ENCODE peak calls at places on chromosomes 7 and 10, in eight cellular contexts. Q is naive thymus-derived CD4-positive, alpha-beta T cell; K is tibial nerve; S is uterus; W is endodermal cell; L is GM23248; A is esophagus muscularis mucosa; U is right lobe of liver. Y is an unnamed sample.

GRCh38 chr7:2217206-2217605 is 15.5 kb downstream of the MAD1L1 start:
- DNase-seq in Q (no peak), K (no peak), S (no peak), W (no peak), L (no peak), A (no peak), U (no peak), Y (no peak)

GRCh38 chr10:29253096-29254029 is 35.5 kb upstream of the LYZL1 start:
- DNase-seq in Q (no peak), K (no peak), S (no peak), W (no peak), L (peak; percentile 18), A (no peak), U (no peak), Y (no peak)

GRCh38 chr7:48088559-48089414 is at the start of gene UPP1:
- DNase-seq in Q (peak; percentile 84), K (peak; percentile 91), S (peak; percentile 88), W (peak; percentile 98), L (peak; percentile 96), A (peak; percentile 98), U (peak; percentile 99), Y (peak; percentile 88)

GRCh38 chr7:36707465-36707864 is 16.8 kb downstream of the AOAH start:
- DNase-seq in Q (no peak), K (no peak), S (no peak), W (no peak), L (no peak), A (no peak), U (no peak), Y (no peak)

GRCh38 chr10:69684020-69684980 is 54.3 kb downstream of the FAM241B start:
- DNase-seq in Q (no peak), K (peak; percentile 16), S (peak; percentile 61), W (no peak), L (peak; percentile 45), A (no peak), U (peak; percentile 92), Y (no peak)

GRCh38 chr7:55252386-55252785 is 112.8 kb upstream of the LANCL2 start:
- DNase-seq in Q (no peak), K (no peak), S (no peak), W (no peak), L (peak; percentile 14), A (no peak), U (no peak), Y (no peak)

GRCh38 chr7:131943211-131943610 is 386.8 kb upstream of the PODXL start:
- DNase-seq in Q (no peak), K (no peak), S (no peak), W (peak; percentile 6), L (no peak), A (no peak), U (no peak), Y (no peak)

GRCh38 chr10:29861811-29862505 is 197.4 kb downstream of the JCAD start:
- DNase-seq in Q (no peak), K (no peak), S (no peak), W (no peak), L (peak; percentile 65), A (no peak), U (no peak), Y (no peak)

GRCh38 chr10:102397222-102398171 is 2.0 kb downstream of the NFKB2 start:
- DNase-seq in Q (no peak), K (no peak), S (no peak), W (no peak), L (no peak), A (no peak), U (no peak), Y (no peak)

GRCh38 chr7:125246706-125247105 is 317.1 kb upstream of the POT1 start:
- DNase-seq in Q (no peak), K (no peak), S (no peak), W (no peak), L (no peak), A (no peak), U (no peak), Y (no peak)

GRCh38 chr7:125241548-125241947 is 311.9 kb upstream of the POT1 start:
- DNase-seq in Q (no peak), K (no peak), S (no peak), W (no peak), L (no peak), A (no peak), U (no peak), Y (no peak)
- H3K4me3 ChIP-seq in Q (no peak overlapping the region), K (no peak overlapping the region), S (no peak overlapping the region), W (no peak overlapping the region), L (no peak overlapping the region), A (no peak overlapping the region), U (no peak overlapping the region), Y (no peak overlapping the region)

GRCh38 chr7:108890862-108891261 is 321.2 kb downstream of the DNAJB9 start:
- DNase-seq in Q (no peak), K (no peak), S (no peak), W (no peak), L (no peak), A (no peak), U (no peak), Y (no peak)
- H3K4me1 ChIP-seq in Q (no peaks in the 10 kb centered on the region), K (no peaks in the 10 kb centered on the region), S (no peaks in the 10 kb centered on the region), W (no peaks in the 10 kb centered on the region), L (no peaks in the 10 kb centered on the region), A (no peaks in the 10 kb centered on the region), U (no peaks in the 10 kb centered on the region), Y (no peaks in the 10 kb centered on the region)

GRCh38 chr10:131811239-131812011 is 89.4 kb upstream of the PPP2R2D start:
- DNase-seq in Q (no peak), K (no peak), S (no peak), W (no peak), L (no peak), A (no peak), U (no peak), Y (no peak)
- H3K27me3 ChIP-seq in Q (no peaks in the 10 kb centered on the region), K (no peaks in the 10 kb centered on the region), S (no peaks in the 10 kb centered on the region), W (no peaks in the 10 kb centered on the region), L (no peaks in the 10 kb centered on the region), A (no peaks in the 10 kb centered on the region), U (no peaks in the 10 kb centered on the region), Y (peaks cover 2% of the 10 kb centered on the region)

GRCh38 chr7:146262527-146262926 is 145.9 kb downstream of the CNTNAP2 start:
- DNase-seq in Q (no peak), K (no peak), S (no peak), W (no peak), L (no peak), A (no peak), U (no peak), Y (no peak)
- H3K4me3 ChIP-seq in Q (no peak overlapping the region), K (no peak overlapping the region), S (no peak overlapping the region), W (no peak overlapping the region), L (no peak overlapping the region), A (no peak overlapping the region), U (no peak overlapping the region), Y (no peak overlapping the region)

GRCh38 chr10:119495061-119495505 is 47.4 kb downstream of the RGS10 start:
- DNase-seq in Q (no peak), K (no peak), S (no peak), W (no peak), L (peak; percentile 20), A (no peak), U (no peak), Y (no peak)

GRCh38 chr10:119497243-119497642 is 45.3 kb downstream of the RGS10 start:
- DNase-seq in Q (no peak), K (no peak), S (no peak), W (no peak), L (no peak), A (no peak), U (no peak), Y (no peak)

GRCh38 chr10:119496282-119496681 is 46.2 kb downstream of the RGS10 start:
- DNase-seq in Q (no peak), K (no peak), S (no peak), W (no peak), L (no peak), A (no peak), U (no peak), Y (no peak)

GRCh38 chr10:119494224-119495060 is 48.1 kb downstream of the RGS10 start:
- DNase-seq in Q (no peak), K (no peak), S (no peak), W (no peak), L (peak; percentile 55), A (no peak), U (no peak), Y (no peak)

GRCh38 chr10:119495545-119495944 is 47.0 kb downstream of the RGS10 start:
- DNase-seq in Q (no peak), K (no peak), S (no peak), W (no peak), L (no peak), A (no peak), U (no peak), Y (no peak)
- H3K4me1 ChIP-seq in Q (peaks cover 19% of the 10 kb centered on the region), K (peaks cover 12% of the 10 kb centered on the region), S (no peaks in the 10 kb centered on the region), W (peaks cover 5% of the 10 kb centered on the region), L (no peaks in the 10 kb centered on the region), A (no peaks in the 10 kb centered on the region), U (no peaks in the 10 kb centered on the region), Y (no peaks in the 10 kb centered on the region)

DNA sequence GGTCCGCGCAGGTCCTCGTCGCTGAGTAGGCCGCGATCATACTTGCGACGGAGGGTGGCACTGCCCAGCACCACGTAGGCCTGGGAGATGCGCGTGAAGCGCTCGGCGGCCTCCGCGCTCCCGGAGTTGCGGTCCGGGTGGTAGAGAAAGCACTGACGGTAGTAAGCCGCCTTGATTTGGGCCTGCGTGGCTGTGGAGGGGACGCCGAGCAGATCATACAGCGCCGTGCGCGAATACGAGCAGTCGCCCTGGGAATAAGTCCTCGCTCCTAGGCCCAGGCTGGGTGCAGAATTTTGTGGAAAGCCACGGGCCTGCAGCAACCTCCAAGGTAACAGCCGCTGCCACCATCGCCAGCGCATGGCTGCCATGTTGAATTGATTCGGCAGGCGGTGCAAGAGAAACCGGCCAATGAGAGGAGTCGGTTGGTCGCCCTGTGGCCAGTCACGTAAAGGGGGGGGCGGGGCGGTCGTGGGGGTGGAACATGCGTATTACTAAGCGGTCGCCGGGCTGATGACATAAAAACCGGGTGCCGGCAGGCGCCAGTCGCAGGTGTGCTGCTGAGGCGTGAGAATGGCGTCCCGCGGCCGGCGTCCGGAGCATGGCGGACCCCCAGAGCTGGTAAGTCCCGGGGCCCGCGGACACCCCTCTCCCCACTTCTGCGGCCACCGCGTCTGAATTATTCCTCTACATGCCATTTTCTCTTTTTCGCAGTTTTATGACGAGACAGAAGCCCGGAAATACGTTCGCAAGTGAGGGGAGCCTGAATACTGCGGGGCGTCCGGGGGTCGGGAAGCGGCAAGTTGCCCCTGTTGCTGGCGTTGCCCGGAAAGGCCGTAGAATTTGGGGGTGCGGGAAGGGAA is at the start of the genes BUD23 and DNAJC30:
- DNase-seq in Q (peak; percentile 97), K (peak; percentile 99), S (peak; percentile 96), W (peak; percentile 99), L (peak; percentile 98), A (peak; percentile 100), U (peak; percentile 97), Y (peak; percentile 89)
- H3K27me3 ChIP-seq in Q (no peaks in the 10 kb centered on the region), K (no peaks in the 10 kb centered on the region), S (no peaks in the 10 kb centered on the region), W (no peaks in the 10 kb centered on the region), L (no peaks in the 10 kb centered on the region), A (no peaks in the 10 kb centered on the region), U (no peaks in the 10 kb centered on the region), Y (no peaks in the 10 kb centered on the region)

GRCh38 chr7:88759956-88760515 is 536 bp downstream of the ZNF804B start:
- DNase-seq in Q (no peak), K (no peak), S (no peak), W (no peak), L (no peak), A (no peak), U (no peak), Y (no peak)
- H3K4me3 ChIP-seq in Q (no peak overlapping the region), K (peak overlapping the region; percentile 55), S (no peak overlapping the region), W (peak overlapping the region; percentile 76), L (no peak overlapping the region), A (peak overlapping the region; percentile 45), U (no peak overlapping the region), Y (no peak overlapping the region)

GRCh38 chr10:35421553-35422178 is 85.4 kb downstream of the CCNY start:
- DNase-seq in Q (no peak), K (peak; percentile 26), S (peak; percentile 52), W (peak; percentile 71), L (peak; percentile 94), A (no peak), U (no peak), Y (no peak)
- H3K4me1 ChIP-seq in Q (no peaks in the 10 kb centered on the region), K (peaks cover 68% of the 10 kb centered on the region), S (peaks cover 17% of the 10 kb centered on the region), W (peaks cover 2% of the 10 kb centered on the region), L (peaks cover 62% of the 10 kb centered on the region), A (peaks cover 62% of the 10 kb centered on the region), U (peaks cover 62% of the 10 kb centered on the region), Y (peaks cover 15% of the 10 kb centered on the region)

Y was measured in HAP-1.